ENCODE peak calls at places on chromosome 4, in nine cellular contexts. G, K, F, B, L, X, H, D and O are unnamed samples.
A peak's percentile ranks its signal among the peaks of the same experiment; 100 is the strongest.

GRCh38 chr4:112854420-112854819 is 195.0 kb upstream of the ANK2 start:
- DNase-seq in L (no peak), G (no peak), F (no peak), B (no peak), D (no peak), H (no peak), X (no peak), K (no peak), O (no peak)

GRCh38 chr4:74109116-74109791 is 10.3 kb upstream of the CXCL2 start:
- DNase-seq in L (peak; percentile 99), D (peak; percentile 74), B (peak; percentile 94), G (no peak), K (no peak), X (no peak), H (no peak), F (no peak), O (no peak)

GRCh38 chr4:114272226-114272625 is 292.8 kb upstream of the ARSJ start:
- DNase-seq in H (no peak), B (peak; percentile 77), G (no peak), F (no peak), D (peak; percentile 89), L (peak; percentile 98), K (no peak), X (no peak), O (no peak)

GRCh38 chr4:97104006-97104405 is 1039.3 kb downstream of the STPG2 start:
- DNase-seq in H (no peak), F (no peak), K (no peak), G (no peak), D (no peak), B (no peak), L (peak; percentile 1), X (no peak), O (no peak)

GRCh38 chr4:112509243-112510190 is 6.5 kb downstream of the NEUROG2 start:
- DNase-seq in H (no peak), B (no peak), F (no peak), D (no peak), G (no peak), L (no peak), X (no peak), K (no peak), O (no peak)

GRCh38 chr4:104625706-104626105 is 131.0 kb upstream of the CXXC4 start:
- DNase-seq in K (no peak), H (no peak), F (no peak), B (no peak), L (no peak), D (no peak), G (no peak), X (no peak), O (no peak)

GRCh38 chr4:2290974-2291704 is 29.2 kb upstream of the MXD4 start:
- DNase-seq in L (no peak), G (no peak), H (peak; percentile 59), F (peak; percentile 59), X (peak; percentile 86), B (no peak), K (no peak), D (no peak), O (peak; percentile 72)

GRCh38 chr4:101287332-101287731 is 60.0 kb downstream of the PPP3CA start:
- DNase-seq in K (no peak), X (no peak), L (no peak), G (no peak), H (no peak), F (no peak), B (no peak), D (no peak), O (no peak)

GRCh38 chr4:55906999-55907398 is 41.7 kb upstream of the CEP135 start:
- DNase-seq in K (no peak), D (no peak), G (no peak), H (no peak), L (peak; percentile 47), F (no peak), X (no peak), B (no peak), O (no peak)

GRCh38 chr4:143587703-143588102 is 74.2 kb downstream of the SMARCA5 start:
- DNase-seq in D (no peak), F (no peak), G (no peak), L (peak; percentile 50), K (no peak), H (no peak), B (no peak), X (no peak), O (no peak)

GRCh38 chr4:33930497-33930896 is 2313.8 kb downstream of the ARAP2 start:
- DNase-seq in D (no peak), B (peak; percentile 22), H (no peak), G (no peak), L (peak; percentile 8), F (no peak), X (no peak), K (no peak), O (no peak)

GRCh38 chr4:65190780-65191179 is 479.5 kb downstream of the EPHA5 start:
- DNase-seq in K (no peak), H (no peak), F (no peak), B (no peak), L (no peak), G (no peak), X (no peak), D (no peak), O (no peak)

GRCh38 chr4:148634476-148634875 is 192.3 kb upstream of the NR3C2 start:
- DNase-seq in D (no peak), L (peak; percentile 52), B (peak; percentile 30), H (no peak), X (no peak), G (no peak), K (no peak), F (no peak), O (no peak)

GRCh38 chr4:79197275-79198009 is 128.4 kb downstream of the NAA11 start:
- DNase-seq in L (no peak), F (no peak), B (no peak), K (no peak), G (no peak), H (no peak), D (no peak), X (no peak), O (no peak)

GRCh38 chr4:25030283-25031076 is at the start of gene LGI2:
- DNase-seq in L (no peak), F (no peak), B (no peak), X (no peak), H (no peak), K (no peak), G (no peak), D (no peak), O (no peak)

GRCh38 chr4:186936496-186937375 is 213.1 kb upstream of the FAT1 start:
- DNase-seq in L (peak; percentile 86), K (no peak), H (no peak), F (no peak), D (no peak), B (no peak), G (no peak), X (no peak), O (no peak)

GRCh38 chr4:16227462-16227868 is 1.2 kb upstream of the TAPT1 start:
- DNase-seq in X (no peak), D (no peak), F (no peak), K (no peak), G (no peak), H (peak; percentile 4), L (peak; percentile 39), B (no peak), O (no peak)